ENCODE peak calls at places on chromosome 13, in eight cellular contexts. E is H7; X is T-helper 1 cell; L is GM10248; M is sigmoid colon; K is stimulated activated CD8-positive, alpha-beta memory T cell treated with anti-CD3 and anti-CD28 coated beads, Interleukin-2, amount 100 ng/mL, for 48 hours; Q is ELR; I is stimulated activated effector memory CD8-positive, alpha-beta T cell treated with anti-CD3 and anti-CD28 coated beads, Interleukin-12 subunit alpha, Interleukin-12 subunit beta, amount 100 ng/mL, for 72 hours. S is an unnamed sample.

GRCh38 chr13:94602467-94602866 is 810 bp downstream of the GPR180 start:
- DNase-seq in E (no peak), M (no peak), X (no peak), Q (peak; percentile 18), I (no peak), K (no peak), L (no peak), S (no peak)

GRCh38 chr13:22594041-22594440 is 586.7 kb upstream of the SGCG start:
- DNase-seq in E (no peak), K (no peak), X (no peak), L (no peak), I (no peak), M (no peak), Q (no peak), S (no peak)

GRCh38 chr13:110560606-110561334 is 752 bp downstream of the RAB20 start:
- DNase-seq in K (no peak), L (peak; percentile 64), E (no peak), I (no peak), X (no peak), Q (peak; percentile 55), M (peak; percentile 75), S (no peak)

GRCh38 chr13:112368883-112369282 is 7.3 kb upstream of the SPACA7 start:
- DNase-seq in Q (no peak), K (no peak), M (no peak), I (no peak), X (no peak), E (no peak), L (no peak), S (no peak)

GRCh38 chr13:53873558-53873957 is 844.9 kb downstream of the OLFM4 start:
- DNase-seq in K (no peak), I (no peak), E (peak; percentile 52), L (no peak), X (no peak), Q (no peak), M (no peak), S (no peak)

GRCh38 chr13:101211261-101211660 is 205.0 kb downstream of the NALCN start:
- DNase-seq in M (no peak), I (no peak), X (no peak), E (no peak), Q (peak; percentile 88), K (no peak), L (no peak), S (peak; percentile 20)

GRCh38 chr13:113616991-113617749 is 32.6 kb downstream of the TFDP1 start:
- DNase-seq in I (no peak), E (peak; percentile 83), M (no peak), L (no peak), X (no peak), Q (no peak), K (no peak), S (no peak)

GRCh38 chr13:98482476-98483444 is 94.1 kb downstream of the STK24 start:
- DNase-seq in L (peak; percentile 45), M (peak; percentile 94), E (peak; percentile 81), I (no peak), K (no peak), X (no peak), Q (no peak), S (no peak)

GRCh38 chr13:30486230-30487074 is 20.7 kb upstream of the HMGB1 start:
- DNase-seq in I (no peak), E (no peak), X (no peak), M (no peak), Q (no peak), K (no peak), L (no peak), S (no peak)

GRCh38 chr13:23871616-23872220 is 17.5 kb downstream of the MIPEP start:
- DNase-seq in E (peak; percentile 17), M (no peak), L (peak; percentile 38), I (no peak), X (no peak), K (no peak), Q (peak; percentile 66), S (no peak)

GRCh38 chr13:98273067-98273823 is 96.2 kb upstream of the RNF113B start:
- DNase-seq in Q (no peak), L (no peak), I (no peak), K (no peak), M (no peak), X (no peak), E (no peak), S (no peak)

GRCh38 chr13:64749301-64749700 is 2480.8 kb downstream of the PCDH9 start:
- DNase-seq in Q (no peak), X (no peak), L (no peak), M (no peak), I (no peak), K (no peak), E (no peak), S (no peak)

GRCh38 chr13:28220166-28220565 is 81.8 kb downstream of the PAN3 start:
- DNase-seq in K (no peak), E (no peak), M (no peak), X (no peak), Q (peak; percentile 6), L (no peak), I (no peak), S (no peak)

GRCh38 chr13:61252213-61252612 is 163.4 kb downstream of the PCDH20 start:
- DNase-seq in L (no peak), M (no peak), Q (no peak), E (no peak), X (no peak), I (no peak), K (no peak), S (no peak)

GRCh38 chr13:33932765-33933406 is 114.9 kb downstream of the RFC3 start:
- DNase-seq in K (no peak), Q (no peak), L (no peak), I (no peak), X (no peak), M (no peak), E (no peak), S (no peak)

S was measured in glomerular endothelial cell.